ENCODE peak calls at places on chromosomes 11 and 22, in six cellular contexts. F is lower lobe of right lung, K is right atrium auricular region, P is body of pancreas, X is cardiac muscle cell, T is fibroblast of lung. H is an unnamed sample.

GRCh38 chr22:35552186-35552842 is 11.7 kb downstream of the RASD2 start:
- DNase-seq in F (no peak), X (peak; percentile 43), K (no peak), P (no peak), T (no peak), H (peak; percentile 42)

GRCh38 chr11:2769409-2769778 is 69.6 kb upstream of the KCNQ1OT1 start:
- DNase-seq in K (peak; percentile 34), T (no peak), X (no peak), P (no peak), F (no peak), H (no peak)

GRCh38 chr11:125797641-125798040 is 9.7 kb downstream of the PATE3 start:
- DNase-seq in F (no peak), K (no peak), X (no peak), T (no peak), P (no peak), H (no peak)

GRCh38 chr11:45501277-45501979 is 164.0 kb downstream of the CHST1 start:
- DNase-seq in K (no peak), P (no peak), T (no peak), X (no peak), F (no peak), H (no peak)

GRCh38 chr11:10806206-10806605 is 2.5 kb downstream of the EIF4G2 start:
- DNase-seq in T (no peak), F (no peak), X (no peak), K (no peak), P (no peak), H (no peak)

GRCh38 chr22:31911565-31912401 is 32.6 kb upstream of the YWHAH start:
- DNase-seq in T (no peak), X (no peak), K (no peak), F (no peak), P (no peak), H (no peak)

GRCh38 chr11:126452256-126452655 is 96.8 kb downstream of the ST3GAL4 start:
- DNase-seq in F (no peak), K (no peak), P (no peak), X (no peak), T (no peak), H (no peak)

GRCh38 chr11:121449123-121449522 is 3.0 kb upstream of the SORL1 start:
- DNase-seq in P (no peak), T (no peak), K (no peak), X (no peak), F (no peak), H (no peak)

GRCh38 chr11:107202189-107202588 is 183.9 kb upstream of the GUCY1A2 start:
- DNase-seq in K (no peak), F (no peak), T (no peak), X (no peak), P (no peak), H (no peak)

GRCh38 chr11:35779409-35779808 is 116.8 kb downstream of the TRIM44 start:
- DNase-seq in K (no peak), P (no peak), F (no peak), X (no peak), T (no peak), H (no peak)

GRCh38 chr11:129817282-129818051 is 1.8 kb downstream of the TMEM45B start:
- DNase-seq in P (no peak), T (no peak), K (no peak), F (no peak), X (no peak), H (no peak)

GRCh38 chr11:9132203-9132878 is 40.9 kb upstream of the SCUBE2 start:
- DNase-seq in P (no peak), F (no peak), K (no peak), X (no peak), T (peak; percentile 28), H (no peak)

GRCh38 chr11:45332486-45332934 is 46.4 kb upstream of the SYT13 start:
- DNase-seq in T (no peak), K (no peak), F (no peak), X (peak; percentile 66), P (peak; percentile 47), H (no peak)

GRCh38 chr11:22521226-22521625 is 104.4 kb downstream of the FANCF start:
- DNase-seq in T (peak; percentile 90), P (no peak), K (no peak), X (peak; percentile 9), F (no peak), H (peak; percentile 1)

GRCh38 chr11:44835979-44836378 is 109.2 kb downstream of the TSPAN18 start:
- DNase-seq in F (no peak), P (no peak), T (no peak), K (no peak), X (no peak), H (no peak)

GRCh38 chr22:50165438-50166123 is 5.0 kb upstream of the PANX2 start:
- DNase-seq in F (no peak), X (no peak), K (no peak), P (no peak), T (no peak), H (no peak)

GRCh38 chr11:116500002-116500832 is 272.6 kb downstream of the BUD13 start:
- DNase-seq in X (no peak), F (no peak), K (no peak), T (no peak), P (no peak), H (no peak)

GRCh38 chr11:116500833-116501622 is 271.8 kb downstream of the BUD13 start:
- DNase-seq in F (no peak), T (no peak), P (no peak), X (no peak), K (no peak), H (no peak)

GRCh38 chr11:116502641-116503061 is 270.1 kb downstream of the BUD13 start:
- DNase-seq in F (no peak), P (no peak), T (no peak), X (no peak), K (no peak), H (no peak)

GRCh38 chr11:116503216-116504160 is 269.3 kb downstream of the BUD13 start:
- DNase-seq in K (no peak), X (no peak), T (no peak), P (no peak), F (no peak), H (no peak)

DNA sequence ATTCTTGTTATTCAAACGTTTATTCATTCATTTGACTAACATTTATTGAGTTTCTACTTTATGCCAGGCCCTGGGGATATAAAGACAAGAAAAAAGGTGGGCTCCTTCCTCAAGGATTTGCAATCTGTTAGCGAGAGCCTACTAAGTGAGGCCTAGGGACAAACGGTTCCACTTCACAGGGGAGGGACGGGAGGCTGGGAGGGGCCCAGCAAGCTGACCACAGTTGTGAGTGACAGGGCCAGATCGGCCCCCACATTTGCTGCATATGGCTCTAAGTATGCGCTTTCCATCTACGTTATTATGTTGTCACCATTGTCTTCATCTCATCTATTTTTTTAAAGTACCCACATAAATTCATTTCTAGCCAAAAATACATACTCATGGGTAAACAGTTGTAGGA is 271.1 kb downstream of the BUD13 start:
- DNase-seq in K (no peak), P (no peak), F (no peak), T (no peak), X (no peak), H (no peak)
- H3K4me3 ChIP-seq in K (no peak overlapping the region), P (no peak overlapping the region), F (no peak overlapping the region), T (no peak overlapping the region), X (no peak overlapping the region), H (no peak overlapping the region)

DNA sequence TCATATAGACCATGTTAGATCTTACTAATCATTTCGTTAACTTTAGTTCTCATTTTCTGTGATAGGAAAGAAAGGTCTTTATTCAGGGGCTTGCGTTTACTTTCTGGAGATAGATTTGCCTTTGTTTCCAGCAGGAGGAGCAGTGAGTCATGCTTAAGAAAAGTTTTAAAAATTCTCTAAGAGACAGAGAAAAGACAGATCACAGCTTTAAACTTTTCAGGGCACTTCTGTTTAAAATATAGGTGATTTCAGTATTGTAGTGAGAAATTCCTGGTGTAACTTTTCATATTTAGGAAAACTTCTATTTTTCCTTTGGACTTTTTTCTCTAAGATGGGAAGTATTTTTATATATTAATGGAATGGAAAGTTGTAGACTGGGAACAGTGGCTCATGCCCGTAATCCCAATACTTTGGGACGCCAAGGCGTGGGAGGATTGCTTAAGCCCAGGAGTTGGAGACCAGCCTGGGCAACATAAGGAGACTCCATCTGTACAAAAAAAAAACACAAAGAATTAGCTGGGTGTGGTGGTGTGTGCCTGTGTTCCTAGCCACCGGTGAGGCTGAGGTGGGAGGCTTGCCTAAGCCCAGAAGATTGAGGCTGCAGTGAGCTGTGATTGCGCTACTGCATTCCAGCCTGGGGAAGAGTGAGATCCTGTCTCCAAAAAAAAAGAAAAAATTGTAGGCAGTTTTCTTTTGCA is 60.3 kb downstream of the ATXN10 start:
- DNase-seq in P (no peak), K (no peak), F (no peak), X (peak; percentile 51), T (peak; percentile 60), H (no peak)
- TF ChIP-seq CTCF in P (no peak), K (no peak), F (peak; percentile 22), X (peak; percentile 53), T (peak; percentile 63), H (peak; percentile 36)

DNA sequence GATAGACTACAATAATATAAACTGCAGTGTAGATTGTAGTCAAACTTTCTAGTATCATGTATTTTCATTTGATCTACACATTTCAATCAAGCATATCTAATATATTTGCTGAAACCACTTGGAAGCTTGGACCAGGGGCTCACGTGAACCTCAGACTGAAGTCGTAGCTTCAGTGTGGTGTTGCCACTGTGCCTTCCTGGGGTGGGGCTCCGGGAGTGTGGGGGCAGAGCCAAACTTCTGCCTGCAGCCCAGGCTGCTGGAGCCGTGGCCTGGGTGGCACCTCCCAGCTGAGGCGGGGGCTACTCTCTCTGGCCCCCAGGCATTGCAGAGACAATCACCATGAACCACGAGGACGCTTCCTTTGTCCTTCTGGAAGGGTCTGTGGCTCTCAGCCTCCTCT is 36.3 kb upstream of the IGSF9B start:
- DNase-seq in X (no peak), F (no peak), K (no peak), P (no peak), T (no peak), H (no peak)
- H3K36me3 ChIP-seq in X (no peaks in the 10 kb centered on the region), F (no peaks in the 10 kb centered on the region), K (no peaks in the 10 kb centered on the region), P (no peaks in the 10 kb centered on the region), T (no peaks in the 10 kb centered on the region), H (no peaks in the 10 kb centered on the region)

DNA sequence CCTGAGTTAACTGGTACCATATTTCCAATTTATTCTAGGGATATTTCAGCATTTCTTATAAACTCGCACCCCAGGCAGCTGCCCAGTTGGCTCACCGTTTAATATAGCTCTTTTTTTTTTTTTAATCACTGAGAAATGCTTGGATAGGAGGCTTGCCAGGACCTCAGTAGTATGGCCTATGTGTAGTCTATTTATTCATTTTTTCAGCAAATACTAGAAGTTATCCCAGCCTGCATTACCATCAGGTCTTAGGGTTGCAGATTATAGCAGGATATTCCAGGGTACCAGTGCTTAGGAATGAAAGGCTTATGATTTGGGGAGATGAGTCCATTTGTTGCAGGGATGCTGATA is 26.6 kb downstream of the PARVA start:
- DNase-seq in P (no peak), X (no peak), K (no peak), F (no peak), T (peak; percentile 58), H (no peak)
- H3K4me3 ChIP-seq in P (no peak overlapping the region), X (no peak overlapping the region), K (no peak overlapping the region), F (no peak overlapping the region), T (no peak overlapping the region), H (no peak overlapping the region)

GRCh38 chr11:104853276-104853675 is 45.0 kb downstream of the CASP12 start:
- DNase-seq in F (no peak), K (no peak), P (no peak), T (no peak), X (no peak), H (no peak)
- TF ChIP-seq CTCF in F (no peak), K (no peak), P (no peak), T (no peak), X (no peak), H (no peak)